ENCODE peak calls at places on chromosomes 4 and X, in five cellular contexts. L is psoas muscle, M is dorsolateral prefrontal cortex, S is GM06990, E is SK-N-SH. C is an unnamed sample.

GRCh38 chr4:183492791-183493221 is 12.1 kb upstream of the ING2 start:
- DNase-seq in L (no peak), E (no peak), M (no peak), S (no peak), C (no peak)

GRCh38 chr4:153535735-153536494 is 69.8 kb downstream of the TMEM131L start:
- DNase-seq in M (no peak), S (no peak), L (no peak), E (no peak), C (no peak)

GRCh38 chr4:25770844-25771243 is 91.9 kb downstream of the SEL1L3 start:
- DNase-seq in M (no peak), S (no peak), E (no peak), L (no peak), C (no peak)

GRCh38 chr4:68079918-68080317 is 49.8 kb downstream of the TMPRSS11F start:
- DNase-seq in S (no peak), E (no peak), M (no peak), L (no peak), C (no peak)

GRCh38 chr4:1726146-1726934 is 5.0 kb downstream of the TACC3 start:
- DNase-seq in S (peak; percentile 70), E (peak; percentile 89), L (peak; percentile 90), M (peak; percentile 92), C (peak; percentile 91)

GRCh38 chrX:17242470-17242869 is 132.5 kb upstream of the NHS start:
- DNase-seq in E (peak; percentile 57), L (no peak), S (peak; percentile 1), M (no peak), C (no peak)

GRCh38 chrX:130974323-130974722 is 71.3 kb upstream of the ENOX2 start:
- DNase-seq in S (no peak), M (no peak), L (no peak), E (no peak), C (no peak)

GRCh38 chr4:25346913-25347312 is 30.1 kb upstream of the ANAPC4 start:
- DNase-seq in M (no peak), E (no peak), L (no peak), S (no peak), C (no peak)

GRCh38 chrX:37509349-37509748 is 62.1 kb upstream of the LANCL3 start:
- DNase-seq in L (no peak), S (no peak), E (no peak), M (no peak), C (no peak)

GRCh38 chr4:42673084-42673429 is 16.2 kb upstream of the ATP8A1 start:
- DNase-seq in L (peak; percentile 27), M (no peak), S (no peak), E (no peak), C (no peak)

GRCh38 chr4:83115000-83115399 is 471 bp upstream of the PLAC8 start:
- DNase-seq in S (no peak), M (no peak), L (no peak), E (no peak), C (no peak)

GRCh38 chr4:31408136-31408535 is 688.0 kb downstream of the PCDH7 start:
- DNase-seq in M (no peak), L (no peak), E (no peak), S (no peak), C (no peak)

GRCh38 chrX:41733939-41734338 is 10.0 kb downstream of the GPR82 start:
- DNase-seq in M (no peak), L (no peak), E (no peak), S (peak; percentile 69), C (peak; percentile 16)

GRCh38 chr4:1711055-1711905 is 839 bp downstream of the SLBP start:
- DNase-seq in M (peak; percentile 63), L (peak; percentile 57), E (no peak), S (peak; percentile 68), C (peak; percentile 44)

GRCh38 chr4:32958586-32958985 is 2238.4 kb downstream of the PCDH7 start:
- DNase-seq in E (no peak), L (no peak), M (no peak), S (no peak), C (no peak)

GRCh38 chr4:99808260-99808857 is 8.3 kb upstream of the DAPP1 start:
- DNase-seq in L (peak; percentile 47), E (peak; percentile 57), M (no peak), S (no peak), C (no peak)

GRCh38 chr4:102675142-102675541 is 85.6 kb downstream of the MANBA start:
- DNase-seq in S (no peak), M (no peak), E (no peak), L (no peak), C (no peak)

GRCh38 chrX:291411-291901 is 10.3 kb downstream of the PLCXD1 start:
- DNase-seq in L (no peak), S (no peak), M (no peak), E (no peak), C (no peak)

GRCh38 chr4:2954358-2955185 is 8.6 kb downstream of the NOP14 start:
- DNase-seq in S (peak; percentile 78), L (no peak), E (peak; percentile 61), M (no peak), C (no peak)

GRCh38 chr4:8204576-8205227 is 5.6 kb downstream of the SH3TC1 start:
- DNase-seq in E (no peak), S (no peak), M (no peak), L (no peak), C (no peak)

GRCh38 chrX:103919336-103919682 is 43.1 kb upstream of the TMSB15B start:
- DNase-seq in S (no peak), M (no peak), L (no peak), E (no peak), C (no peak)

GRCh38 chrX:118824173-118824782 is 654 bp downstream of the ZCCHC12 start:
- DNase-seq in S (no peak), L (no peak), M (no peak), E (peak; percentile 71), C (no peak)

GRCh38 chr4:79402452-79402851 is 5.6 kb downstream of the GK2 start:
- DNase-seq in S (no peak), M (no peak), L (no peak), E (no peak), C (no peak)

GRCh38 chrX:2242980-2243379 is 257.8 kb downstream of the DHRSX start:
- DNase-seq in M (no peak), L (no peak), E (no peak), S (no peak), C (no peak)

GRCh38 chrX:125398959-125399440 is 79.3 kb downstream of the TEX13C start:
- DNase-seq in S (no peak), E (no peak), L (no peak), M (no peak), C (no peak)

GRCh38 chrX:153388722-153389459 is 12.3 kb downstream of the PNMA6E start:
- DNase-seq in M (no peak), L (no peak), E (no peak), S (no peak), C (no peak)

GRCh38 chrX:134658421-134658896 is at the start of gene PLAC1:
- DNase-seq in L (no peak), M (no peak), S (no peak), E (no peak), C (no peak)

GRCh38 chrX:149845385-149845784 is 35.6 kb upstream of the MAGEA8 start:
- DNase-seq in L (no peak), E (no peak), M (no peak), S (no peak), C (no peak)

GRCh38 chr4:26238782-26239647 is 81.8 kb upstream of the RBPJ start:
- DNase-seq in M (peak; percentile 49), L (no peak), E (no peak), S (no peak), C (no peak)

DNA sequence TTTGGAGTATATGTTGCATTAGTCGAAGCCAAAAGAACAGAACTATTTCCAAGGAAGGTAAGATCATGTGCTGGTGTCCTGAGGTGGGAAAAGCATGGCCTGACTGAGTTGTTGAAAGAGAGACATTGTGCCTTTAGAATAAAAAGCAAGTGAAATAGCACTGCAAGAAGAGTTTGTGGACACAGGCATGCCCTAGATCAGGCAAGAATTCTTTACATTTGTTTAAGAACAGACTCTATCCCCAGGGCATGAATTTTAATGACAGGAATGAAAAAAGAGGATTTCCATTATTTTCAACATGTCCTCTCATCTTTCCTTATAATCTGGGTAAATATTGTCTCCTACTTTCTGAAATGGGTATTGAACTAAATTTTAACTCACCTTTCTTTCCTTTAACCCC is 516.2 kb upstream of the GALNT7 start:
- DNase-seq in M (no peak), L (no peak), S (no peak), E (no peak), C (no peak)
- TF ChIP-seq CTCF in M (no peak), L (no peak), S (no peak), E (no peak), C (no peak)

DNA sequence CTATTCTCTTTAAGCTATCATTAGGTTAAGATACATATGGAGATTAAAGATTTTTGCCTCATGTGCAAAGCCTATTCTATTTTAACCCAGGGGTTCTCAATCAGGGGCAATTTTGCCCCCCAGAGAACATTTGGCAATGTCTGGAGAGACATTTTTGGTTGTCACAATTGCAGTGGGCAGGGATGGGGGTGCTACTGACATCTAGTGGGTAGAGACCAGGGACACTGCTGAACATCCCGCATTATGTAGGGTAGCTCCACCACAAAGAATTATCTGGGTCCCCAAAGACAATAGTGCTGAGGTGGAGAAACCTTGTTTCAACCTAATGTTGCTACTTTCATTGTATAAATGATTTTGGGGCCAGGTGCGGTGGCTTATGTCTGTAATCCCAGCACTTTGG is 13.2 kb upstream of the CA5B start:
- DNase-seq in E (no peak), S (no peak), M (no peak), L (no peak), C (no peak)
- TF ChIP-seq CTCF in E (no peak), S (no peak), M (no peak), L (no peak), C (no peak)

GRCh38 chrX:154981116-154981411 is 41.5 kb downstream of the F8 start:
- DNase-seq in L (no peak), E (no peak), S (peak; percentile 62), M (no peak), C (no peak)
- TF ChIP-seq CTCF in L (no peak), E (no peak), S (no peak), M (no peak), C (peak; percentile 5)

DNA sequence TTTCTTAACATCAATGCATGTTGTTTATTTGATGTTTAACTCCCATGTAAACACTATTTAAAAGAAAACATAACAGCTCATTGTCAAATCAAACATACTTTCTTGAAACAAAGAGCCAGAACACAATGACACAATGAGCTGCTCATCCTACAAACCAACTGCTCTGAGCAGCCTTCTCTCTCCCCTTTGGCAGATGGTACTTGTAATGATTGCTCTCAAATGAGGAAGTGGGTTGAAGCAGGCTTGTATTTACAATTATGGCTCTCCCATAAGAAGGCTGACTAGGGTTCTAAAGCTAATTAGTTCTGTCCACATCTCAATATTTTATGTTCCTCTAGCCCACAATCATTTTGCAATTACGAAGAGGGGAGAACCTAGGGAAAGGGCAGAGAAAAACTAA is 637.8 kb upstream of the ADGRL3 start:
- DNase-seq in M (no peak), E (no peak), S (no peak), L (no peak), C (no peak)
- TF ChIP-seq CTCF in M (no peak), E (no peak), S (no peak), L (no peak), C (no peak)

DNA sequence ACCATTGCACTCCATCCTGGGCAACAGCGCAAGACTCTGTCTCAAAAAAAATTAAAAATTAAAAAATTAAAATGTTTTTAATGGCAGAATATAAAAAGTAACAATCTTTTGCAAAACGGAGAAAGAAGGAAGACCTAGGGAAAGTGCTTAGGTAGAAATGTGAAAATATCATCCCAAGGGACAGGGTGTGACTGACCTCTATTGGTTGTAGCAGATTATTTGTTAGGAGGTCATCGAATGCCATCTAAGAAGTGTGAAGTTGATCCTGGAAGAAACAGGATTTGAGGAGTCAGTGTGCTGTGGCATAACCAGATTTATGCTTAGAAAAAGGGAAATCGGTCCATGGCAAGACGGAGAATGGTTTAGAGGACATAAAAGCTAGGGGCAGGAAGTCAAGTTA is 18.1 kb upstream of the C4orf36 start:
- DNase-seq in L (no peak), M (no peak), S (no peak), E (no peak), C (no peak)
- TF ChIP-seq CTCF in L (no peak), M (no peak), S (no peak), E (peak; percentile 15), C (no peak)

C was measured in natural killer cell.